ENCODE peak calls at places on chromosome 6, in six cellular contexts. B is HFF-Myc, O is GM12865, T is GM13977, Y is A549, S is GM23338. P is an unnamed sample.

GRCh38 chr6:151351146-151351700 is 40.1 kb downstream of the ZBTB2 start:
- DNase-seq in O (no peak), S (no peak), B (no peak), T (no peak), Y (no peak), P (no peak)

GRCh38 chr6:150741633-150742200 is 123.8 kb upstream of the MTHFD1L start:
- DNase-seq in S (peak), O (peak), T (peak), Y (no peak), B (no peak), P (no peak)

GRCh38 chr6:46931416-46931815 is 9.7 kb upstream of the ADGRF5 start:
- DNase-seq in S (no peak), O (no peak), B (no peak), T (no peak), Y (no peak), P (no peak)

GRCh38 chr6:46099952-46100351 is 29.8 kb upstream of the ENPP4 start:
- DNase-seq in B (no peak), O (no peak), T (no peak), Y (no peak), S (no peak), P (no peak)

GRCh38 chr6:7219310-7219709 is 93.7 kb downstream of the SSR1 start:
- DNase-seq in S (no peak), T (no peak), B (no peak), Y (no peak), O (no peak), P (no peak)

GRCh38 chr6:84422380-84422968 is 195.0 kb upstream of the CEP162 start:
- DNase-seq in O (peak), B (no peak), T (peak), Y (peak), S (peak), P (no peak)

GRCh38 chr6:71289039-71289801 is 609 bp downstream of the OGFRL1 start:
- DNase-seq in S (peak), B (no peak), O (peak), T (no peak), Y (no peak), P (no peak)

GRCh38 chr6:165091121-165091785 is 218.2 kb downstream of the C6orf118 start:
- DNase-seq in S (no peak), T (no peak), B (no peak), Y (no peak), O (no peak), P (peak)

GRCh38 chr6:35486005-35486925 is 10.6 kb downstream of the TEAD3 start:
- DNase-seq in S (peak), O (no peak), T (no peak), Y (no peak), B (no peak), P (no peak)

GRCh38 chr6:167292301-167293087 is 1.4 kb downstream of the UNC93A start:
- DNase-seq in T (no peak), O (no peak), Y (no peak), B (no peak), S (no peak), P (no peak)

GRCh38 chr6:33595001-33595846 is 15.1 kb upstream of the BAK1 start:
- DNase-seq in S (no peak), B (no peak), O (no peak), Y (no peak), T (no peak), P (no peak)

GRCh38 chr6:21873562-21873961 is 280.0 kb downstream of the SOX4 start:
- DNase-seq in T (no peak), B (peak), Y (no peak), O (no peak), S (no peak), P (peak)

GRCh38 chr6:105274678-105275077 is 94.9 kb upstream of the POPDC3 start:
- DNase-seq in O (no peak), S (no peak), B (no peak), T (no peak), Y (no peak), P (no peak)

GRCh38 chr6:107712523-107713213 is 111.4 kb downstream of the SCML4 start:
- DNase-seq in T (no peak), Y (no peak), O (peak), B (no peak), S (no peak), P (no peak)

GRCh38 chr6:122405417-122405816 is 6.0 kb downstream of the HSF2 start:
- DNase-seq in B (peak), Y (no peak), T (no peak), S (peak), O (no peak), P (no peak)

DNA sequence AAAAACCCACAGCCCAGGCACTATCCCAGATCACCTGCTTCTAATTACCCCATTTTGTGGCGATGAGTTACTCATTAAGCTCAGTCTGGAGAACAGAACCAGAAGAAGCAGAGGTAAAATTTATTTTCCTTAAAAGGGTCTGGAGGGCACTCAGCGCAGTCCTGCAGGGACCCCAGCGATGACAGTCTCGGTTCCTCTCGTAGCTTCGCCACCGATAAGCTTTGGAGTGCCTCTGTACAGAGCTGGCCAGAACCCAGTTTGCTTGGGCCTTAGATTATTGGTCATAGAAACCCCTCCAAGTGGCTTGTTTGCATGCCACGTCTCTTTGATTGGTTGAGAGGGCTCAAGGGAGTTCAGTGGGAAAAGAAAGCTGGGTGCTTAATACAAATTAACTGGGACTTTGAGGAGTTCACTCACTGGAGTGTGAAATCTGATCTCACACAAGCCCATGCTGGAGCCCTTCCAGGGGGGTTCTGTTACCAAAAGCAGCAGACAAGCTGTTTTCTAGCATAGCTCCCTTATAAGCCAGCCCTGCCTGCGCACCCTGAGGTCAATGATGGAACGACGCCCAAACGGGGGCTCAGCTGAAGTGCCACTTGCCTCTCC is 158.5 kb upstream of the ARID1B start:
- DNase-seq in O (no peak), Y (no peak), T (no peak), B (no peak), S (peak), P (no peak)
- TF ChIP-seq CTCF in O (no peak), Y (no peak), T (no peak), B (no peak), S (peak), P (no peak)

DNA sequence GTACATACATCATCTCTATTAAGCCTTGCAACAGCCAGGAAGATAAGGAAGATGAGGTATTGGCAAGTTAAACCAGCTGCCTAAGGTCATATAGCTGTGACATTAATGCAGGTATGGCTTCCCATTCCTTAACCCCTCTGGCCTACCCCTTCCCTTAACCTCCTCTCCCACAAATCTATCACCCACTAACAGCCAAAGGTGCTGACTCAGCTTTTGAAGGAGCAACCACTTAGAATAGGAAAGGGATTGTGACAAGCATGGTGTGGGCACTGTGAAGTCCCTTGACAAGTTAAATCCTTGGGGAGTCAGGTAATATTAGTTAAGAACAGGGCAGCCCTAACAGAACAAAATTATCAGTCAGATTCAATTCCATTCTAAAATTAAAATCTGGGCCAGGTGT is 5.4 kb upstream of the SH3BGRL2 start:
- DNase-seq in T (no peak), Y (no peak), B (no peak), O (no peak), S (no peak), P (no peak)
- TF ChIP-seq CTCF in T (no peak), Y (no peak), B (no peak), O (no peak), S (no peak), P (no peak)

GRCh38 chr6:30912746-30913520 is 1.1 kb upstream of the VARS2 start:
- DNase-seq in S (no peak), O (no peak), B (no peak), Y (no peak), T (no peak), P (no peak)
- TF ChIP-seq CTCF in S (no peak), O (no peak), B (no peak), Y (no peak), T (no peak), P (no peak)

DNA sequence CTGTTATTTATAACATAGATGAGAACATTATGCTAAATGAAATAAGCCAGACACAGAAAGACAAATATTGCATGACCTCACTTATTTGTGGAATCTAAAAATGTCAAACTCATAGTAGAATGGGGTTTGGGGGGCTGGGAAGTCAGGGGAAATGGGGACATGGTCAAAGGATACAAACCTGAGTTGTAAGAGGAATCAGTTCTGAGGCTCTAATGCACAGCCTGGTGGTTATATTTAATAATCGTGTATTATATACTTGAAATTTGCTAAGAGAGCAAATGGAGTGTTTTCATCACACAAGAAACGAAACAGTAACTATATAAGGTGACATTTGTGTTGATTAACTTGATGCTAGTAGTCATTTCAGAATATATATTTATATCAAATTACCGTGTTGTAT is 40.8 kb upstream of the GFOD1 start:
- DNase-seq in O (no peak), Y (no peak), S (no peak), B (no peak), T (no peak), P (no peak)
- TF ChIP-seq CTCF in O (no peak), Y (no peak), S (no peak), B (no peak), T (no peak), P (no peak)

GRCh38 chr6:12909828-12910227 is 193.3 kb downstream of the PHACTR1 start:
- DNase-seq in Y (no peak), T (no peak), O (no peak), S (no peak), B (no peak), P (no peak)

GRCh38 chr6:12916001-12916400 is 199.4 kb downstream of the PHACTR1 start:
- DNase-seq in B (no peak), T (no peak), Y (no peak), S (no peak), O (no peak), P (no peak)

DNA sequence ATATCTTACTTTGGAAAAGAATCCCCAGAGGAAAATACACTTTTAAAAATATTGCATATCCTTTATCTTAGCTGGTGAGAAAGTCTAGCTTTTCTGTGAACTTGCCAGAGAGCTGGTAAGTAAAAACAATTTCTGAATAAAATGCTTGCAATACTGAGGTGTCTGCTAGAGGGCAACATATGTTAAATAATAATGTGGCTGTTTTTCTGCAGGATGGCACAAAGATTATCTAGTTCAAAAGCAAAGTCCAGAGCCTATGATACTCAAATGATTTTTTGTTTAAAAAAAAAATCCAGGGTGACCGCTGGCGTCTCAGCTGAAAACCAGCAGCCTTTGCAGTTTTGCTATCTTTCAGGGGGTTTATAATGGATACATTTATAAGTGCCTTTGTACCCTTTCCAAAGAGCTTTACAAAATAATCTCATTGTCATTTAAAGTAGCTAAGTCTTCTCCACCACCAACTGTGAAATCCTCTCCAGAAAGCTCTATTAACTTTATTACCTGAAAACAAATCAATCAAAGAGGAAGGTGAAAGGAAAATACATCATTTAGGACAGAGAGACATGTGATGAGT is 194.9 kb downstream of the PHACTR1 start:
- DNase-seq in Y (peak), O (peak), B (no peak), S (peak), T (peak), P (peak)
- TF ChIP-seq CTCF in Y (peak), O (peak), B (peak), S (peak), T (peak), P (peak)

GRCh38 chr6:39003072-39003471 is 45.5 kb upstream of the GLP1R start:
- DNase-seq in Y (no peak), T (no peak), O (peak), S (peak), B (no peak), P (no peak)
- TF ChIP-seq CTCF in Y (no peak), T (peak), O (peak), S (peak), B (peak), P (peak)

GRCh38 chr6:17202526-17202925 is 78.6 kb upstream of the RBM24 start:
- DNase-seq in O (no peak), S (no peak), B (no peak), Y (no peak), T (no peak), P (no peak)

GRCh38 chr6:17204548-17204947 is 76.6 kb upstream of the RBM24 start:
- DNase-seq in O (no peak), Y (no peak), B (no peak), T (no peak), S (no peak), P (no peak)

GRCh38 chr6:17197607-17198006 is 83.6 kb upstream of the RBM24 start:
- DNase-seq in T (no peak), B (no peak), O (no peak), Y (no peak), S (no peak), P (no peak)

DNA sequence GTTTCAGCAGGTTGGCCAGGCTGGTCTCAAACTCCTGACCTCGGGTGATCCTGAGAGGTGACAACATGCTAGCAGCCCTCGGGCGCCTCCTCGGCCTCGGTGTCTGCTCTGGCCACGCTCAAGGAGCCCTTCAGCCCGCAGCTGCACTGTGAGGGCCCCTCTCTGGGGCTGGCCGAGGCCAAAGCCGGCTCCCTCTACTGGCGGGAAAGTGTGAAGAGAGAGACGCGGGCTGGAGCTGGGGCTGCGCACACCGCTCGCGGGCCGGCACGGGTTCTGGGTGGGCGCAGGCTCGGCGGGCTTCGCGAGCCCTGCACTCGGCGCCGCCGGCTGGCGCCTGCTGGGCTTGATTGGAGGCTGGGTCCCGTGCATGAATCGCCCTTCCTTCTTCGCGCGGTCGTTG is 80.8 kb upstream of the RBM24 start:
- DNase-seq in B (no peak), Y (no peak), O (no peak), S (peak), T (no peak), P (no peak)
- TF ChIP-seq CTCF in B (peak), Y (no peak), O (no peak), S (peak), T (no peak), P (no peak)

GRCh38 chr6:72579865-72580264 is 42.0 kb upstream of the KCNQ5 start:
- DNase-seq in T (no peak), Y (no peak), S (no peak), O (no peak), B (no peak), P (no peak)

GRCh38 chr6:72580281-72580940 is 41.5 kb upstream of the KCNQ5 start:
- DNase-seq in O (peak), S (peak), B (peak), Y (peak), T (no peak), P (peak)
- TF ChIP-seq CTCF in O (peak), S (peak), B (peak), Y (peak), T (no peak), P (peak)

DNA sequence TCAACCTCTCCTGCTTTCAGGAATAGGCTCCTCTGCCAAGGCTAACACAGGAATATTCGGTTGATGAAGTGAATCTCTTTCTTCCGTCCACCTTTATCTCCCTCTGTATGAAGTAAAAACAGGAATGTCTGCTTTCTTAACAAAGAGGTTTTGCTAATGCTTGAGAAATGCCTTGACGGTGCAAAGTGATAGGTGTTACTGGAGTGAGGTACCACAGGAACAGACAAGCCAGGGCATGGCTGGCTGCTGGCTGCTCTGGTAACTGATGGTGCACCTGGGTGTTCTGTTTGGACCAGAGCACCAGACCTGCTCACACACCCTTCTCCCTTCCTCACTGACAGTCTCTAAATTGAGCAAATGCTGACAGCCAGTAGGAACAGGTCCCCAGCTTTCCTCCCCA is 174.0 kb upstream of the FBXL4 start:
- DNase-seq in B (no peak), Y (no peak), O (no peak), T (no peak), S (no peak), P (no peak)
- TF ChIP-seq CTCF in B (no peak), Y (no peak), O (no peak), T (no peak), S (no peak), P (no peak)